ENCODE peak calls at places on chromosomes 12 and 14, in four cellular contexts. V, X, N and S are unnamed samples.

GRCh38 chr12:30795660-30796507 is 41.1 kb upstream of the CAPRIN2 start:
- DNase-seq in V (peak), X (peak), N (peak), S (no peak)

GRCh38 chr12:16277585-16277984 is at the start of gene SLC15A5:
- DNase-seq in V (no peak), X (no peak), N (no peak), S (no peak)

GRCh38 chr14:86022031-86022629 is 492.2 kb downstream of the FLRT2 start:
- DNase-seq in V (no peak), X (no peak), N (no peak), S (peak)

GRCh38 chr12:3165311-3165931 is 88.2 kb downstream of the TSPAN9 start:
- DNase-seq in V (no peak), X (no peak), N (no peak), S (no peak)

GRCh38 chr12:15090441-15090840 is 117.6 kb downstream of the PDE6H start:
- DNase-seq in V (no peak), X (no peak), N (no peak), S (no peak)

GRCh38 chr12:21656931-21657335 is 709 bp downstream of the LDHB start:
- DNase-seq in V (no peak), X (peak), N (peak), S (no peak)

GRCh38 chr12:26787125-26787495 is 45.9 kb downstream of the ITPR2 start:
- DNase-seq in V (no peak), X (no peak), N (no peak), S (no peak)

GRCh38 chr14:91113829-91114078 is at the start of gene DGLUCY:
- DNase-seq in V (no peak), X (peak), N (peak), S (no peak)

GRCh38 chr14:56817396-56817921 is 7.2 kb upstream of the OTX2 start:
- DNase-seq in V (no peak), X (no peak), N (no peak), S (no peak)

GRCh38 chr12:120697344-120697743 is 10.4 kb downstream of the MLEC start:
- DNase-seq in V (no peak), X (no peak), N (no peak), S (no peak)

GRCh38 chr14:93462479-93462878 is 31.7 kb downstream of the UNC79 start:
- DNase-seq in V (no peak), X (no peak), N (no peak), S (no peak)

GRCh38 chr14:106586098-106586704 is 1059.8 kb downstream of the TMEM121 start:
- DNase-seq in V (peak), X (no peak), N (no peak), S (no peak)

GRCh38 chr14:68819260-68819691 is 26.4 kb upstream of the ZFP36L1 start:
- DNase-seq in V (no peak), X (no peak), N (peak), S (peak)

GRCh38 chr14:32381869-32382268 is 52.8 kb downstream of the AKAP6 start:
- DNase-seq in V (no peak), X (no peak), N (no peak), S (no peak)

GRCh38 chr12:62806893-62807292 is 128.1 kb downstream of the PPM1H start:
- DNase-seq in V (no peak), X (no peak), N (no peak), S (no peak)

GRCh38 chr12:124617615-124618014 is 50.2 kb upstream of the NCOR2 start:
- DNase-seq in V (no peak), X (peak), N (no peak), S (no peak)

GRCh38 chr14:52949711-52950409 is 990 bp downstream of the FERMT2 start:
- DNase-seq in V (peak), X (no peak), N (no peak), S (no peak)

GRCh38 chr14:71143391-71144290 is 236.4 kb downstream of the PCNX1 start:
- DNase-seq in V (peak), X (no peak), N (no peak), S (no peak)

GRCh38 chr14:30600907-30601578 is 21.1 kb upstream of the SCFD1 start:
- DNase-seq in V (no peak), X (no peak), N (no peak), S (no peak)

GRCh38 chr14:100589071-100589759 is 2.0 kb upstream of the BEGAIN start:
- DNase-seq in V (no peak), X (peak), N (no peak), S (no peak)

GRCh38 chr14:54343276-54344121 is 53.3 kb upstream of the CDKN3 start:
- DNase-seq in V (peak), X (no peak), N (no peak), S (no peak)

GRCh38 chr12:20695232-20695631 is at the start of gene SLCO1C1:
- DNase-seq in V (no peak), X (no peak), N (no peak), S (no peak)

GRCh38 chr12:108260969-108261368 is 78.1 kb downstream of the CMKLR1 start:
- DNase-seq in V (no peak), X (no peak), N (no peak), S (no peak)

GRCh38 chr12:88142610-88142991 is 494 bp downstream of the TMTC3 start:
- DNase-seq in V (peak), X (peak), N (peak), S (no peak)

GRCh38 chr12:97948591-97948990 is 486.0 kb downstream of the RMST start:
- DNase-seq in V (no peak), X (no peak), N (no peak), S (no peak)

GRCh38 chr12:57370696-57371095 is 60.1 kb downstream of the R3HDM2 start:
- DNase-seq in V (no peak), X (no peak), N (no peak), S (no peak)

GRCh38 chr14:70660967-70661871 is 19.5 kb downstream of the TTC9 start:
- DNase-seq in V (no peak), X (no peak), N (no peak), S (no peak)

GRCh38 chr12:29728033-29728432 is 55.7 kb downstream of the TMTC1 start:
- DNase-seq in V (no peak), X (peak), N (no peak), S (no peak)

GRCh38 chr12:116043673-116044072 is 233.8 kb downstream of the MED13L start:
- DNase-seq in V (no peak), X (no peak), N (no peak), S (no peak)

GRCh38 chr12:15700595-15700994 is 88.6 kb downstream of the EPS8 start:
- DNase-seq in V (no peak), X (no peak), N (no peak), S (peak)

GRCh38 chr14:90458536-90458935 is 61.7 kb downstream of the CALM1 start:
- DNase-seq in V (no peak), X (no peak), N (no peak), S (no peak)

GRCh38 chr14:68569970-68570409 is 222.9 kb downstream of the ZFP36L1 start:
- DNase-seq in V (peak), X (no peak), N (peak), S (no peak)

GRCh38 chr12:27907766-27908165 is 64.8 kb downstream of the PTHLH start:
- DNase-seq in V (no peak), X (no peak), N (no peak), S (no peak)

GRCh38 chr14:51386983-51387730 is 147.1 kb downstream of the TMX1 start:
- DNase-seq in V (no peak), X (no peak), N (no peak), S (no peak)

GRCh38 chr12:19482551-19483109 is 43.3 kb downstream of the AEBP2 start:
- DNase-seq in V (no peak), X (no peak), N (no peak), S (no peak)

GRCh38 chr14:99080306-99080705 is 191.7 kb downstream of the BCL11B start:
- DNase-seq in V (no peak), X (no peak), N (no peak), S (no peak)

GRCh38 chr14:51394391-51394790 is 154.3 kb downstream of the TMX1 start:
- DNase-seq in V (no peak), X (no peak), N (no peak), S (no peak)

GRCh38 chr12:92943482-92944250 is 14.6 kb upstream of the EEA1 start:
- DNase-seq in V (peak), X (no peak), N (no peak), S (no peak)

GRCh38 chr14:67575684-67576083 is 24.4 kb downstream of the PIGH start:
- DNase-seq in V (no peak), X (no peak), N (no peak), S (no peak)

GRCh38 chr12:121925361-121925725 is 7.0 kb downstream of the CFAP251 start:
- DNase-seq in V (no peak), X (no peak), N (no peak), S (no peak)
- H3K4me3 ChIP-seq in V (no peak), X (peak), N (peak), S (no peak)

GRCh38 chr12:110245278-110245868 is 35.7 kb upstream of the ATP2A2 start:
- DNase-seq in V (peak), X (peak), N (no peak), S (no peak)
- TF ChIP-seq CTCF in V (peak), X (peak), N (no peak), S (peak)

GRCh38 chr12:1410794-1411193 is 183.6 kb downstream of the FBXL14 start:
- DNase-seq in V (no peak), X (no peak), N (no peak), S (no peak)

GRCh38 chr12:1405619-1406018 is 188.8 kb downstream of the FBXL14 start:
- DNase-seq in V (no peak), X (no peak), N (no peak), S (no peak)
- H3K4me3 ChIP-seq in V (no peak), X (no peak), N (no peak), S (no peak)

DNA sequence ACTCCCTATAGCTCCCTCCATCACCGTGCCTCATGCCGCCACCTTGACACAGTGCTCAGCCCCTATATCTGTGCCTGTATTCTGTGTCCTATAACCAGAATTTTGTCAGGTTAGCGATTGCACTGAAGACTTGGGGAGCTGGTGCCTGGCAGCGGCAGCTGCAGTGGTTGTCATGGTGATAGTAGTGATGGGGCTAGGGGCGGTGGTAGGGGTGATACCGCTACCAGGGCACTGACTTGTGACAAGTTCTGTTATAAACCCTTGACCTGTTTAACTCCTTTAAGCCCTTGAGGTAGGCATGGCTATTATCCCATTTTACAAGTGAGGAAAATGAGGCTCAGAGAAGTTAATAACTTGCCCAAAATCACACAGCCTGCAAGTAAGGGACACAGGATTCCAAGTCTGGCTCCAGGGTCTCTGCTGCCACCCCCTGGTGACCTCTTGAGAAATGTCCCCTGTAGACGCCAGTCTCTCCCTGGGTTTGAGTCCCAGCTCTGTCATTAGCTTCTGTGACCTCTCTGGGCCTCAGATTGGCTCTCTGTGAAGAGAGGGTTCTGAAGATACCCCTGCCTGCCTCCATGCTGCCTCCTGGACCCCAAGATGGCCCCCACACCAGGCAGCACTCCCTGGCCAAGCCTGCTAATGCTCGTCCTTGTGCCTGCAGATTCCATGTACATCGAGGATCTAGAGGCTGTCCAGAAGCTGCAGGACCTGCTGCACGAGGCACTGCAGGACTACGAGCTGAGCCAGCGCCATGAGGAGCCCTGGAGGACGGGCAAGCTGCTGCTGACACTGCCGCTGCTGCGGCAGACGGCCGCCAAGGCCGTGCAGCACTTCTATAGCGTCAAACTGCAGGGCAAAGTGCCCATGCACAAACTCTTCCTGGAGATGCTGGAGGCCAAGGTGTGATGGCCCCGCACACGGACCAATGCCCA is 121.9 kb downstream of the ESRRB start:
- DNase-seq in V (no peak), X (no peak), N (no peak), S (no peak)
- TF ChIP-seq CTCF in V (peak), X (no peak), N (no peak), S (peak)

GRCh38 chr12:42336286-42336685 is 10.3 kb downstream of the PPHLN1 start:
- DNase-seq in V (no peak), X (no peak), N (no peak), S (no peak)

GRCh38 chr12:42346603-42347002 is 20.6 kb downstream of the PPHLN1 start:
- DNase-seq in V (no peak), X (no peak), N (no peak), S (no peak)

GRCh38 chr12:42343721-42344120 is 17.8 kb downstream of the PPHLN1 start:
- DNase-seq in V (no peak), X (no peak), N (no peak), S (no peak)

GRCh38 chr12:42338280-42338679 is 12.3 kb downstream of the PPHLN1 start:
- DNase-seq in V (no peak), X (no peak), N (no peak), S (no peak)

GRCh38 chr12:42342028-42342427 is 16.1 kb downstream of the PPHLN1 start:
- DNase-seq in V (no peak), X (no peak), N (no peak), S (no peak)
- H3K4me3 ChIP-seq in V (no peak), X (no peak), N (no peak), S (no peak)

GRCh38 chr12:53063708-53064612 is 14.1 kb downstream of the TNS2 start:
- DNase-seq in V (no peak), X (peak), N (peak), S (no peak)
- TF ChIP-seq CTCF in V (no peak), X (no peak), N (peak), S (no peak)

GRCh38 chr14:45907782-45908181 is 654.8 kb upstream of the MIS18BP1 start:
- DNase-seq in V (no peak), X (no peak), N (no peak), S (no peak)

GRCh38 chr14:45904313-45904712 is 651.3 kb upstream of the MIS18BP1 start:
- DNase-seq in V (no peak), X (no peak), N (no peak), S (no peak)

GRCh38 chr14:45902241-45902640 is 649.2 kb upstream of the MIS18BP1 start:
- DNase-seq in V (no peak), X (no peak), N (no peak), S (no peak)

GRCh38 chr14:45905672-45906071 is 652.7 kb upstream of the MIS18BP1 start:
- DNase-seq in V (no peak), X (no peak), N (no peak), S (no peak)

DNA sequence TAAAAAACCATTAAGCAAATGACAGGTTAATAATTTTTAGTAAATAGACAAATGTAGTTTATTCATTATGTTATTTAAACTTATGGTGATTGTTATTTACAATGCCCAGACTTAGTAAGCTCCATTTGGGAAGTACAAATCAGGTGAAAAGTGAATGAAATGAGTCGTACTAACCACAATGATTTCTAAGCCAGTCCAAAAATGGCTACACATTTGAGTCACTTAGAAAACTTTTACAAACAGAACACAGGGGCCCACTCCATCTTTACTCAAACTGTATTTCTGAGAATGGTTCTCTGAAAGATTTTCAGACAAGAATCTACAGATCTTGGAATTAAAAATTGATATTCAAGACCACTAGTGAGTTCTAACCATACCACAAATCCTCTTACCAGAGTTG is 653.3 kb upstream of the MIS18BP1 start:
- DNase-seq in V (no peak), X (no peak), N (no peak), S (peak)
- H3K4me3 ChIP-seq in V (no peak), X (no peak), N (no peak), S (no peak)